ENCODE peak calls at places on chromosomes 12 and 14, in seven cellular contexts. N is H9, Q is IMR-90, G is trophoblast cell, H is mesenchymal stem cell, T is neuronal stem cell, O is H1. Z is an unnamed sample.

GRCh38 chr14:94395900-94396574 is 7.6 kb upstream of the SERPINA1 start:
- DNase-seq in Q (no peak), O (no peak), T (no peak), G (no peak), H (no peak), N (no peak), Z (no peak)

GRCh38 chr14:105087963-105088811 is 23.0 kb upstream of the GPR132 start:
- DNase-seq in G (peak; percentile 95), N (peak; percentile 65), Q (peak; percentile 74), T (peak; percentile 77), H (peak; percentile 82), O (peak; percentile 74), Z (peak; percentile 87)

GRCh38 chr14:68784995-68785816 is 7.7 kb downstream of the ZFP36L1 start:
- DNase-seq in O (peak; percentile 34), N (no peak), H (peak; percentile 79), T (no peak), G (peak; percentile 69), Q (peak; percentile 86), Z (no peak)

GRCh38 chr14:50957296-50957695 is 13.0 kb upstream of the PYGL start:
- DNase-seq in G (peak; percentile 21), N (no peak), O (no peak), T (no peak), Q (peak; percentile 48), H (peak; percentile 67), Z (no peak)

GRCh38 chr14:97642631-97643030 is 845.4 kb downstream of the VRK1 start:
- DNase-seq in H (no peak), T (no peak), N (no peak), O (no peak), G (no peak), Q (no peak), Z (no peak)

GRCh38 chr14:90654831-90655276 is 161.4 kb downstream of the TTC7B start:
- DNase-seq in T (no peak), H (no peak), N (no peak), O (no peak), G (no peak), Q (peak; percentile 74), Z (no peak)

GRCh38 chr12:95529693-95530225 is 21.5 kb downstream of the USP44 start:
- DNase-seq in H (no peak), T (no peak), Q (no peak), G (no peak), N (no peak), O (no peak), Z (no peak)

GRCh38 chr14:73457935-73458218 is 469 bp downstream of the NUMB start:
- DNase-seq in O (no peak), N (no peak), G (no peak), T (no peak), H (no peak), Q (no peak), Z (no peak)

GRCh38 chr12:50569876-50570275 is 65.1 kb downstream of the DIP2B start:
- DNase-seq in Q (peak; percentile 33), G (peak; percentile 51), H (peak; percentile 43), N (no peak), T (no peak), O (no peak), Z (no peak)

GRCh38 chr12:4120316-4120920 is 153.1 kb upstream of the CCND2 start:
- DNase-seq in T (no peak), N (no peak), G (no peak), O (peak; percentile 11), Q (no peak), H (no peak), Z (no peak)

GRCh38 chr12:66944365-66944764 is 265.5 kb upstream of the GRIP1 start:
- DNase-seq in G (no peak), N (no peak), T (no peak), H (no peak), Q (no peak), O (no peak), Z (peak; percentile 80)
- H3K18ac ChIP-seq in G (no peak overlapping the region), N (no peak overlapping the region), T (peak overlapping the region; percentile 27), H (no peak overlapping the region), Q (no peak overlapping the region), O (no peak overlapping the region), Z (no peak overlapping the region)

DNA sequence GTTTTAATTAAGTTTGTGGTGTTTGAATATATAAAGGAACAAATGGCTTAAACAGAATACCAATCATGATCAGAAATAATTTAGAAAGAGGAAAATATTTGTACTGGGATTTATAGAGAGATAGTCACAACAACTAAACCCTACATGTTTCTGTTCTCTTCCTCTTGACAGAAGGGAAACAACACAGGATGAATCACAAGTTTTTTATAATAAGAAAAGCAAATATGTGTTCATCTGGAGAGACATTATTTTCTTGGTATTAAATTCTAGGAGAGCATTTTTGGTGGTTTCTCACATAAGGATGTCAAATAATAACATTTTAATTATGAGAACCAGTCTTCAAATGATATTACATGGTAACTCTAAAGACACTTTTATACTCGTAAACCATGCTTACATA is 232.9 kb upstream of the PKP2 start:
- DNase-seq in G (no peak), T (no peak), N (no peak), H (no peak), O (no peak), Q (no peak), Z (no peak)
- H3K18ac ChIP-seq in G (no peak overlapping the region), T (no peak overlapping the region), N (no peak overlapping the region), H (no peak overlapping the region), O (no peak overlapping the region), Q (no peak overlapping the region), Z (no peak overlapping the region)

GRCh38 chr14:46734287-46734686 is 82.7 kb upstream of the RPL10L start:
- DNase-seq in G (no peak), Q (no peak), N (no peak), T (no peak), H (no peak), O (no peak), Z (no peak)
- H3K18ac ChIP-seq in G (no peak overlapping the region), Q (no peak overlapping the region), N (no peak overlapping the region), T (no peak overlapping the region), H (no peak overlapping the region), O (no peak overlapping the region), Z (no peak overlapping the region)

DNA sequence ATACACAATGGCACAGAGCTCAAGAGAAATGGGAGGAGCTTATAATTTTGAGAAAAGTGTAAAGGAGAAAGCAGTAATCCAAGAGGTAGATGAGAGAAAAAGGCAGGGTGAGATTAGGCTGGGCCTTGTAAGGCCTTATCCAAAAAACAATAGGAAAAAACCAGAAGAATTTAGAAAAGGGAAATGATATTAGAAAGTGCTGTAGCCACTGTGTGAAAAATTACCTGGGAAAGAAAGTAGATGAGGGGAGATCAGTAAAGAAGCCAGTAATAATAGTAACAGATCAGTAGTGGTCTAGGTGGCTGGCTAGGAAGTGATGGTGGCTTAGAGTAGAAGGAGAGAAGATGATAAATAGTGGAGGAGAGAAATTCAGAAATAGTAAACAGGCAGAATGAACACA is 66.3 kb upstream of the CFL2 start:
- DNase-seq in H (peak; percentile 20), T (no peak), O (no peak), G (no peak), N (no peak), Q (no peak), Z (no peak)
- H3K18ac ChIP-seq in H (no peak overlapping the region), T (no peak overlapping the region), O (no peak overlapping the region), G (no peak overlapping the region), N (no peak overlapping the region), Q (peak overlapping the region; percentile 75), Z (no peak overlapping the region)

GRCh38 chr12:64123448-64123847 is 98.6 kb downstream of the KICS2 start:
- DNase-seq in T (no peak), N (no peak), H (no peak), G (no peak), O (no peak), Q (no peak), Z (no peak)

GRCh38 chr12:64125913-64126312 is 96.2 kb downstream of the KICS2 start:
- DNase-seq in N (no peak), Q (no peak), G (no peak), H (no peak), O (no peak), T (no peak), Z (peak; percentile 6)

GRCh38 chr12:64124511-64125197 is 97.4 kb downstream of the KICS2 start:
- DNase-seq in H (peak; percentile 20), G (no peak), Q (peak; percentile 55), O (no peak), T (no peak), N (no peak), Z (no peak)

DNA sequence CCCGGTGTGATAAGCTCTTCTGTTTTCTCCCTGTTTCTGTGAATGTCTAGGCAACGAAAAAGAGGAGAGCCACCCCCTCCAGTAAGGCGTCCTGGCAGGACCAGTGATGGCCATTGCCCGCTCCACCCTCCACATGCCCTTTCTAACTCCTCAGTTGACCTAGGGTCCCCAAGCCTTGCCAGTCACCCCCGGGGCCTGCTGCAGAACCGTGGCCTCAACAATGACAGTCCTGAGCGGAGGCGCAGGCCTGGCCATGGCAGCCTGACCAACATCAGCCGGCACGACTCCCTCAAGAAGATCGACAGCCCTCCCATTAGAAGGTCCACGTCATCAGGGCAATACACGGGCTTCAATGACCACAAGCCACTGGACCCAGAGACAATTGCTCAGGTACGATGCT is 94.3 kb downstream of the KICS2 start:
- DNase-seq in T (no peak), O (no peak), G (no peak), H (no peak), Q (no peak), N (no peak), Z (no peak)
- H3K18ac ChIP-seq in T (no peak overlapping the region), O (no peak overlapping the region), G (no peak overlapping the region), H (no peak overlapping the region), Q (no peak overlapping the region), N (no peak overlapping the region), Z (no peak overlapping the region)

DNA sequence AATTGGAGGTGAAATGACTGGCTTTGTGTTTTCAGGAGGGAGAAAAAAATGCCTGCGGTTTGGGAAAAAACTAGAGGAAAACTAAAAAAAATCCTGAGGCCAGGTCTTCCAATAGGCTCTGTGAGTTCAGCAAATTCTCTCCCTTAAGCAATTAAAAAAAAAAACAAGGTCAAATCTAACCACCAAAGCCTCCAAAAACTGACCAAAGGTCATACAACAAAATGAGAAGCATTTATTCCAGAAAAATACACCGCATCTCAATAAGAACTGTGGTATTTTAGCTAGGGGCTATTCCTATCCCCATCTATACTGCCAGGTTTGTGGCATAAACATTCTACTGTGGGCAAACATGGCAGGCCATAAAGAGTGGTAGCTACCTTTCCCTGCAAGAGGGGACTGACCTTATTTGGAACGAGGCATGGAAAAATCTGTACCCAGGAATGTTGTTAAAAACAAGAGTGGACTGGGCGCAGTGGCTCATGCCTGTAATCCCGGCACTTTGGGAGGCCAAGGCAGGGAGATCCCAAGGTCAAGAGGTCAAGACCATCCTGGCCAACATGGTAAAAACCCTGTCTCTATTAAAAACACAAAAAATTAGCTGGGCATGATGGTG is 60.0 kb downstream of the LRP6 start:
- DNase-seq in H (no peak), G (no peak), N (no peak), O (no peak), Q (no peak), T (no peak), Z (no peak)
- H3K18ac ChIP-seq in H (no peak overlapping the region), G (no peak overlapping the region), N (no peak overlapping the region), O (no peak overlapping the region), Q (no peak overlapping the region), T (no peak overlapping the region), Z (no peak overlapping the region)

GRCh38 chr12:102463659-102464249 is 16.6 kb downstream of the IGF1 start:
- DNase-seq in H (no peak), G (no peak), O (no peak), N (no peak), T (no peak), Q (no peak), Z (no peak)
- H3K18ac ChIP-seq in H (no peak overlapping the region), G (no peak overlapping the region), O (no peak overlapping the region), N (no peak overlapping the region), T (no peak overlapping the region), Q (peak overlapping the region; percentile 66), Z (no peak overlapping the region)

Z was measured in mesendoderm.